ENCODE peak calls at places on chromosomes 6 and 20, in four cellular contexts. One of them, this sample, is unnamed.

GRCh38 chr6:70849348-70850069 is 107.4 kb downstream of the B3GAT2 start:
- DNase-seq in NB4: no peak
- DNase-seq in HepG2: peak
- DNase-seq in HCT116: no peak
- DNase-seq in this sample: no peak

GRCh38 chr6:29958916-29959315 is 16.6 kb downstream of the HLA-A start:
- DNase-seq in NB4: no peak
- DNase-seq in HCT116: no peak
- DNase-seq in HepG2: no peak
- DNase-seq in this sample: no peak

GRCh38 chr20:59305898-59306640 is 5.7 kb downstream of the EDN3 start:
- DNase-seq in HCT116: no peak
- DNase-seq in NB4: no peak
- DNase-seq in HepG2: no peak
- DNase-seq in this sample: no peak

GRCh38 chr20:2378893-2379292 is 1.8 kb upstream of the TGM6 start:
- DNase-seq in HCT116: no peak
- DNase-seq in HepG2: no peak
- DNase-seq in NB4: no peak
- DNase-seq in this sample: no peak

GRCh38 chr20:22554391-22554790 is 30.0 kb downstream of the FOXA2 start:
- DNase-seq in NB4: no peak
- DNase-seq in HCT116: no peak
- DNase-seq in HepG2: no peak
- DNase-seq in this sample: no peak

GRCh38 chr6:125918681-125919566 is 37.6 kb upstream of the HINT3 start:
- DNase-seq in HepG2: peak
- DNase-seq in HCT116: no peak
- DNase-seq in NB4: peak
- DNase-seq in this sample: no peak

GRCh38 chr6:85126448-85127178 is 323.3 kb upstream of the NT5E start:
- DNase-seq in NB4: peak
- DNase-seq in HCT116: peak
- DNase-seq in HepG2: peak
- DNase-seq in this sample: peak

GRCh38 chr6:129683606-129684322 is 26.2 kb downstream of the ARHGAP18 start:
- DNase-seq in HCT116: peak
- DNase-seq in HepG2: peak
- DNase-seq in NB4: peak
- DNase-seq in this sample: no peak

GRCh38 chr6:28489366-28490190 is 26.0 kb downstream of the GPX6 start:
- DNase-seq in HepG2: peak
- DNase-seq in NB4: peak
- DNase-seq in HCT116: peak
- DNase-seq in this sample: peak

GRCh38 chr20:3818155-3819151 is 1.9 kb upstream of the AP5S1 start:
- DNase-seq in HepG2: peak
- DNase-seq in HCT116: peak
- DNase-seq in NB4: peak
- DNase-seq in this sample: peak

GRCh38 chr6:154039231-154039842 is at the start of gene OPRM1:
- DNase-seq in NB4: peak
- DNase-seq in HepG2: no peak
- DNase-seq in HCT116: no peak
- DNase-seq in this sample: peak

GRCh38 chr6:6591778-6592388 is 3.4 kb downstream of the LY86 start:
- DNase-seq in HCT116: no peak
- DNase-seq in HepG2: no peak
- DNase-seq in NB4: peak
- DNase-seq in this sample: no peak

GRCh38 chr20:1557605-1558004 is at the start of gene SIRPD:
- DNase-seq in HCT116: no peak
- DNase-seq in NB4: no peak
- DNase-seq in HepG2: no peak
- DNase-seq in this sample: no peak

GRCh38 chr6:140050232-140050995 is 676.0 kb upstream of the CITED2 start:
- DNase-seq in HCT116: no peak
- DNase-seq in HepG2: peak
- DNase-seq in NB4: peak
- DNase-seq in this sample: no peak

GRCh38 chr6:11779308-11780096 is 899 bp upstream of the ADTRP start:
- DNase-seq in NB4: peak
- DNase-seq in HCT116: no peak
- DNase-seq in HepG2: no peak
- DNase-seq in this sample: no peak

GRCh38 chr6:3742426-3743344 is 8.8 kb downstream of the PXDC1 start:
- DNase-seq in HepG2: peak
- DNase-seq in NB4: peak
- DNase-seq in HCT116: peak
- DNase-seq in this sample: peak

GRCh38 chr20:44537993-44538392 is 16.1 kb upstream of the SERINC3 start:
- DNase-seq in NB4: no peak
- DNase-seq in HCT116: no peak
- DNase-seq in HepG2: no peak
- DNase-seq in this sample: no peak

GRCh38 chr6:83511901-83512681 is at the start of gene PRSS35:
- DNase-seq in HepG2: peak
- DNase-seq in HCT116: peak
- DNase-seq in NB4: peak
- DNase-seq in this sample: peak

GRCh38 chr6:13302751-13303667 is 25.3 kb downstream of the TBC1D7 start:
- DNase-seq in HCT116: peak
- DNase-seq in HepG2: peak
- DNase-seq in NB4: peak
- DNase-seq in this sample: no peak

GRCh38 chr20:39049684-39050554 is 87.8 kb downstream of the DHX35 start:
- DNase-seq in HCT116: peak
- DNase-seq in NB4: peak
- DNase-seq in HepG2: peak
- DNase-seq in this sample: peak

GRCh38 chr6:90573624-90574023 is 13.2 kb downstream of the MAP3K7 start:
- DNase-seq in HepG2: no peak
- DNase-seq in NB4: no peak
- DNase-seq in HCT116: no peak
- DNase-seq in this sample: no peak

GRCh38 chr20:6636209-6637159 is 131.0 kb upstream of the BMP2 start:
- DNase-seq in HCT116: no peak
- DNase-seq in NB4: peak
- DNase-seq in HepG2: peak
- DNase-seq in this sample: no peak

GRCh38 chr20:6630494-6630893 is 137.0 kb upstream of the BMP2 start:
- DNase-seq in HepG2: no peak
- DNase-seq in HCT116: no peak
- DNase-seq in NB4: no peak
- DNase-seq in this sample: no peak

GRCh38 chr20:6635034-6635736 is 132.3 kb upstream of the BMP2 start:
- DNase-seq in NB4: no peak
- DNase-seq in HCT116: no peak
- DNase-seq in HepG2: no peak
- DNase-seq in this sample: no peak

GRCh38 chr20:6629564-6629963 is 137.9 kb upstream of the BMP2 start:
- DNase-seq in HepG2: no peak
- DNase-seq in HCT116: no peak
- DNase-seq in NB4: no peak
- DNase-seq in this sample: no peak

DNA sequence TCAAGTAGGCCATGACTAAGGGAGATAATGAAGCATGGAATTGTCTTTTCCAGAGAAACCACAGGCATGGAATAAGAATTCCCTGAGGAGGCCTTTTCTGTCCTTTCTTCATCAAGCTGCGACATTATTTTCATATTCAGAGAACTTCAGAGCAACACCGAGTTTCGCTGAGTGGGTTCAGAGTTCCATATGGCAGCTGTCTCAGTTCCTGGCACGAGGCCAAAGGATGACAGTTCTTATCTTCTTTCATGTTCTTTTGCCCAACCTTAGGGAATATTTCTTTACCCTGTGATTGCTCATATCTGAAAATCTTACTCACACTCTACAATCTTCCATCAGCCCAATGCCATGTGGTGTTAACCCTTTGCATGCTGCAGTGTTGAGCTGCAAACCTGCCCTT is 135.3 kb upstream of the BMP2 start:
- DNase-seq in HCT116: no peak
- DNase-seq in HepG2: peak
- DNase-seq in NB4: peak
- DNase-seq in this sample: no peak
- TF ChIP-seq MAX in HCT116: no peak
- TF ChIP-seq MAX in HepG2: no peak
- TF ChIP-seq MAX in NB4: no peak
- TF ChIP-seq MAX in this sample: no peak

GRCh38 chr6:80227545-80227944 is 121.1 kb downstream of the BCKDHB start:
- DNase-seq in HepG2: no peak
- DNase-seq in NB4: no peak
- DNase-seq in HCT116: no peak
- DNase-seq in this sample: no peak
- TF ChIP-seq MAX in HepG2: no peak
- TF ChIP-seq MAX in NB4: no peak
- TF ChIP-seq MAX in HCT116: no peak
- TF ChIP-seq MAX in this sample: no peak

DNA sequence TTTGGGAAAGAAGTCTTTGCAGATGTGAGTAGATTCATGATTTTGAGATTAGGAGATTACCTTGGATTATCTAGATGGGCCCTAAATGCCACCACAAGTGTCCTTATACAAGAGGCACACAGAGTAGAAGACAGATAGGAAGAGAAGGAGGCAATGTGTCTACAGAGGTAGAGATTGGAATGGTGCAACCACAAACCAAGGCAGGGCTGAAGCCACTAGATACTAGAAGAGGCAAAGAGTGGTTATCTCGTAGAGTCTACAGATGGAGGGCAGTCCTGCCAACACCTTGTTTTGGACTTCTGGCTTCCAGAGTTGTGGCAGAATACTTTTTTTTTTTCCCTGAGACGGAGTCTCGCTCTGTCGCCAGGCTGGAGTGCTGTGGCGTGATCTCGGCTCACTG is 138.3 kb upstream of the AKIRIN2 start:
- DNase-seq in HepG2: no peak
- DNase-seq in NB4: no peak
- DNase-seq in HCT116: no peak
- DNase-seq in this sample: no peak
- TF ChIP-seq MAX in HepG2: no peak
- TF ChIP-seq MAX in NB4: no peak
- TF ChIP-seq MAX in HCT116: no peak
- TF ChIP-seq MAX in this sample: no peak

GRCh38 chr6:32845381-32845884 is 1.6 kb upstream of the PSMB8 start:
- DNase-seq in NB4: peak
- DNase-seq in HCT116: no peak
- DNase-seq in HepG2: no peak
- DNase-seq in this sample: no peak
- TF ChIP-seq MAX in NB4: peak
- TF ChIP-seq MAX in HCT116: no peak
- TF ChIP-seq MAX in HepG2: no peak
- TF ChIP-seq MAX in this sample: no peak

DNA sequence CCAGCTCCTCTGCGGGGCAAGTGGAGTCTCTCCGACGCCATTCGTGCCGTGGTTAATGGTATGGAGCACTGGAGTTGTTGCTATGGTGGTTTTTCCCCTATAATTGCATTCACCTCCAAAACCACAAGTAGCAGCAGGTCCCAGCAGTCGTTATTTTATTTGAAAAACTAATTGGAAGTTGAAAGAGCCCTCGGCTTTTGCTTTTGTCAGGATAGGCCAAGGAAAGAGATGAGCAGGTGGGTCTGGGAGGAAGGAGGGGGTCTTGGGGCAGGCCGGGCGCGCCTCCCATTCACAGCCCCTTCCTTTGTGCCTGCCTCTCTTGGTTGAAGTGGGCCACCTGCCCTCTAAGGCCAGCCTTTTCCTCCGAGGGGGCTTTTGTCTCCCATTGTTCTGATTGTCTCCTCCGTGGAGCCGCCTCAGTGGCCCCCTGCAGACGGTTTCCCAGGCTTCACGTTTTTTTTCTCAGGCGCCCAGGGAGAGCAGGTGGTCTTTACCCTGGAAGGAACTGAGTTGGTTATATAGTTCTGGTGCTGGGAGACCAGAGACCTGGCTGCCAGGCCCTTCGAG is 15.9 kb downstream of the GHRH start:
- DNase-seq in HepG2: no peak
- DNase-seq in NB4: no peak
- DNase-seq in HCT116: no peak
- DNase-seq in this sample: peak
- TF ChIP-seq MAX in HepG2: no peak
- TF ChIP-seq MAX in NB4: no peak
- TF ChIP-seq MAX in HCT116: no peak
- TF ChIP-seq MAX in this sample: no peak

This sample was measured in WTC11.